ENCODE peak calls at places on chromosomes 6 and 20, in six cellular contexts. B is naive B cell; Y is LoVo; F is CMK; W is stimulated activated CD4-positive, alpha-beta T cell treated with anti-CD3 and anti-CD28 coated beads, Interleukin-1b, Interleukin-23, amount 100 ng/mL, for 48 hours; Z is BJ. G is an unnamed sample.

GRCh38 chr6:66883453-66883852 is 1176.4 kb upstream of the EYS start:
- DNase-seq in Z (no peak), Y (no peak), F (no peak), W (no peak), B (no peak), G (no peak)

GRCh38 chr20:46268131-46268611 is 40.1 kb downstream of the CDH22 start:
- DNase-seq in B (no peak), W (no peak), Y (no peak), F (no peak), Z (no peak), G (no peak)

GRCh38 chr6:26383624-26384417 is 913 bp downstream of the BTN2A2 start:
- DNase-seq in W (peak), B (no peak), Z (no peak), F (no peak), Y (peak), G (no peak)

GRCh38 chr20:20568604-20569205 is 143.7 kb downstream of the RALGAPA2 start:
- DNase-seq in B (peak), W (peak), F (peak), Y (peak), Z (no peak), G (no peak)

GRCh38 chr20:38337561-38338140 is 8.6 kb upstream of the LBP start:
- DNase-seq in F (peak), Z (no peak), Y (no peak), B (no peak), W (peak), G (peak)

GRCh38 chr6:37222125-37222967 is 35.2 kb upstream of the TBC1D22B start:
- DNase-seq in Z (peak), F (peak), B (peak), W (peak), Y (peak), G (peak)

GRCh38 chr6:5050009-5050408 is 35.1 kb upstream of the PPP1R3G start:
- DNase-seq in B (no peak), F (no peak), Z (no peak), W (no peak), Y (no peak), G (no peak)

GRCh38 chr6:8192067-8192466 is 89.7 kb upstream of the EEF1E1 start:
- DNase-seq in B (no peak), Y (no peak), Z (no peak), F (no peak), W (no peak), G (no peak)

GRCh38 chr20:53579581-53580375 is 13.9 kb downstream of the ZNF217 start:
- DNase-seq in F (no peak), W (peak), Y (peak), B (no peak), Z (no peak), G (peak)

GRCh38 chr6:111492499-111492898 is 9.5 kb upstream of the REV3L start:
- DNase-seq in Z (no peak), Y (no peak), W (no peak), B (no peak), F (no peak), G (no peak)

GRCh38 chr6:109103942-109104341 is 8.6 kb downstream of the CEP57L1 start:
- DNase-seq in B (no peak), W (no peak), Y (no peak), F (no peak), Z (no peak), G (no peak)

GRCh38 chr6:8481727-8482126 is 46.4 kb upstream of the SLC35B3 start:
- DNase-seq in F (no peak), B (no peak), W (no peak), Z (no peak), Y (no peak), G (no peak)

GRCh38 chr20:64049060-64049886 is at the start of gene SOX18:
- DNase-seq in F (no peak), B (no peak), Y (peak), Z (no peak), W (no peak), G (no peak)

GRCh38 chr20:38127920-38128528 is 37.0 kb downstream of the TGM2 start:
- DNase-seq in Z (no peak), F (no peak), Y (no peak), B (no peak), W (no peak), G (no peak)